ENCODE peak calls at places on chromosome 3, in four cellular contexts. One of them, this sample, is unnamed.

GRCh38 chr3:19221081-19221480 is 72.8 kb downstream of the KCNH8 start:
- DNase-seq in upper lobe of left lung: no peak
- DNase-seq in heart left ventricle: no peak
- DNase-seq in astrocyte of the spinal cord: no peak
- DNase-seq in this sample: no peak

GRCh38 chr3:53102601-53103147 is 27.6 kb downstream of the RFT1 start:
- DNase-seq in astrocyte of the spinal cord: no peak
- DNase-seq in heart left ventricle: no peak
- DNase-seq in upper lobe of left lung: no peak
- DNase-seq in this sample: no peak

GRCh38 chr3:101377796-101378195 is 57.4 kb upstream of the IMPG2 start:
- DNase-seq in upper lobe of left lung: no peak
- DNase-seq in astrocyte of the spinal cord: peak; percentile 27
- DNase-seq in heart left ventricle: no peak
- DNase-seq in this sample: no peak

GRCh38 chr3:187763850-187764648 is 18.8 kb upstream of the BCL6 start:
- DNase-seq in astrocyte of the spinal cord: no peak
- DNase-seq in upper lobe of left lung: no peak
- DNase-seq in heart left ventricle: no peak
- DNase-seq in this sample: no peak

GRCh38 chr3:107216229-107216628 is 161.0 kb upstream of the CCDC54 start:
- DNase-seq in astrocyte of the spinal cord: no peak
- DNase-seq in upper lobe of left lung: no peak
- DNase-seq in heart left ventricle: no peak
- DNase-seq in this sample: no peak

GRCh38 chr3:69967156-69967555 is 32.4 kb upstream of the SAMMSON start:
- DNase-seq in heart left ventricle: no peak
- DNase-seq in upper lobe of left lung: no peak
- DNase-seq in astrocyte of the spinal cord: no peak
- DNase-seq in this sample: no peak

GRCh38 chr3:133745981-133746721 is at the start of gene TF:
- DNase-seq in heart left ventricle: no peak
- DNase-seq in upper lobe of left lung: peak; percentile 76
- DNase-seq in astrocyte of the spinal cord: no peak
- DNase-seq in this sample: no peak

GRCh38 chr3:188000361-188000861 is 153.5 kb upstream of the LPP start:
- DNase-seq in heart left ventricle: no peak
- DNase-seq in upper lobe of left lung: no peak
- DNase-seq in astrocyte of the spinal cord: no peak
- DNase-seq in this sample: no peak

GRCh38 chr3:127959873-127960272 is 44.8 kb downstream of the KBTBD12 start:
- DNase-seq in astrocyte of the spinal cord: peak; percentile 40
- DNase-seq in upper lobe of left lung: no peak
- DNase-seq in heart left ventricle: peak; percentile 43
- DNase-seq in this sample: no peak

GRCh38 chr3:20327889-20328288 is 141.9 kb upstream of the SGO1 start:
- DNase-seq in upper lobe of left lung: no peak
- DNase-seq in astrocyte of the spinal cord: no peak
- DNase-seq in heart left ventricle: no peak
- DNase-seq in this sample: no peak

GRCh38 chr3:29026301-29026700 is 254.6 kb upstream of the RBMS3 start:
- DNase-seq in heart left ventricle: no peak
- DNase-seq in upper lobe of left lung: no peak
- DNase-seq in astrocyte of the spinal cord: no peak
- DNase-seq in this sample: no peak

GRCh38 chr3:24446032-24446431 is 48.6 kb downstream of the THRB start:
- DNase-seq in upper lobe of left lung: no peak
- DNase-seq in heart left ventricle: no peak
- DNase-seq in astrocyte of the spinal cord: no peak
- DNase-seq in this sample: no peak

GRCh38 chr3:42731476-42732195 is 29.0 kb upstream of the HHATL start:
- DNase-seq in astrocyte of the spinal cord: no peak
- DNase-seq in upper lobe of left lung: no peak
- DNase-seq in heart left ventricle: no peak
- DNase-seq in this sample: no peak

GRCh38 chr3:123143669-123144411 is 57.9 kb upstream of the SEC22A start:
- DNase-seq in astrocyte of the spinal cord: peak; percentile 15
- DNase-seq in heart left ventricle: no peak
- DNase-seq in upper lobe of left lung: no peak
- DNase-seq in this sample: peak; percentile 26

GRCh38 chr3:50242778-50243551 is 7.0 kb downstream of the GNAI2 start:
- DNase-seq in heart left ventricle: peak; percentile 86
- DNase-seq in astrocyte of the spinal cord: peak; percentile 55
- DNase-seq in upper lobe of left lung: no peak
- DNase-seq in this sample: no peak

DNA sequence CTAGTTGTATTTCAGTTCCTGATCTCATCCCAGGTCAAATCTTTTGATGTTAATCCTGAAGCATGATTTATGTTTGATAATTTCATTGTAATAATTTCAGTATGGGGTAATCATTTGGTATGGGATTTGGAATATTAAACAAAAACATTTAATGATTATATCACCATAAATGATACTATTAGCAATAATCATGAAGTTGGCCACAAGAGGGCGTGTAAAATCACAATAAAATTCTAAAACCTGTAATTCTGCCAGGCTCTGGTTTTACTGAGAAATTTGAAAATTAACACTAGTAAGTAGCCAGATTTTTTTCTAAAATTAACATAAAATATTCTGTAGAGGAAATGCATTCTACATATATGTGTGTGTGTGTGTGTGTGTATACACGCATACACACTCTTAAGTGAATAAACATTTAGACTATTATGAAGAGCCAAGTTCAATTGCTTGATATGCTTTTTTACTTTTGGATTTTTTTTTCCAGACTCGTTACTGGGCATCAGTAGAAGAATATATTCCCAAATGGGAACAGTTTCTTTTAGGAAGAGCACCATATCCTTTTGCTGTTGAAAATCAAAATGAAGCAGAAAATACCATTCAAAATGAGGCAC is 40.5 kb downstream of the FEZF2 start:
- DNase-seq in heart left ventricle: no peak
- DNase-seq in astrocyte of the spinal cord: peak; percentile 39
- DNase-seq in upper lobe of left lung: no peak
- DNase-seq in this sample: no peak
- TF ChIP-seq CTCF in heart left ventricle: peak; percentile 52
- TF ChIP-seq CTCF in astrocyte of the spinal cord: peak; percentile 47
- TF ChIP-seq CTCF in upper lobe of left lung: peak; percentile 34
- TF ChIP-seq CTCF in this sample: peak; percentile 33

DNA sequence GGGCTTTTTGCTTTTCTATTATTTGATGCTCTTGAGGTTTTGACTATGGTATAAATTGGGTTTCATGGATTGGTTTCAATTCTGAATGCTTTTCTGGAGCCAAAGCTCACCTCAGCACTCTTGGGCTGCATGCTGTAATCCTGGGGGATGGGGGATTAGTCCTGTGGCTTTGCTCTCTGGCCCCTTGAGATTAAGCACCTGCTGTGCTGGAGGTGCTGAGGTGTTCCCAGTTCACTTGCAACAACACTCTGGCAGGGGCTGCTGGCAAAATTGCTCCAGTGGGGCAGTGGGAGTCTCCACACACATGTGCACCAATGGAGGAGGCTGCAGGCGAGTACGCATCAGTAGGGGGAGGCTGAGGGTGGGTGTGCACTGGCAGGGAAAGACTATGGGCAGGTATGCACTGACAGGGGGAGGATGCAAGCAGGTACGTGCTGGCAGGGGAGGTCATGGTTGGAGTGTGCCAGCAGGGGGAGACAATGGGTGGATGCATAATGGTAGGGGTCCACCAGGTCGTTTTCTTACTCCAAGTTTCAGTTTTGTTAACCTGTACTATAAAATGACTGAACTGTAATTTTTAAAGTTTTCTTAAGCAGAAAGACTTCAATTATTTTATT is 489.2 kb downstream of the FGF12 start:
- DNase-seq in upper lobe of left lung: no peak
- DNase-seq in heart left ventricle: no peak
- DNase-seq in astrocyte of the spinal cord: no peak
- DNase-seq in this sample: no peak
- TF ChIP-seq CTCF in upper lobe of left lung: no peak
- TF ChIP-seq CTCF in heart left ventricle: no peak
- TF ChIP-seq CTCF in astrocyte of the spinal cord: peak; percentile 5
- TF ChIP-seq CTCF in this sample: no peak

DNA sequence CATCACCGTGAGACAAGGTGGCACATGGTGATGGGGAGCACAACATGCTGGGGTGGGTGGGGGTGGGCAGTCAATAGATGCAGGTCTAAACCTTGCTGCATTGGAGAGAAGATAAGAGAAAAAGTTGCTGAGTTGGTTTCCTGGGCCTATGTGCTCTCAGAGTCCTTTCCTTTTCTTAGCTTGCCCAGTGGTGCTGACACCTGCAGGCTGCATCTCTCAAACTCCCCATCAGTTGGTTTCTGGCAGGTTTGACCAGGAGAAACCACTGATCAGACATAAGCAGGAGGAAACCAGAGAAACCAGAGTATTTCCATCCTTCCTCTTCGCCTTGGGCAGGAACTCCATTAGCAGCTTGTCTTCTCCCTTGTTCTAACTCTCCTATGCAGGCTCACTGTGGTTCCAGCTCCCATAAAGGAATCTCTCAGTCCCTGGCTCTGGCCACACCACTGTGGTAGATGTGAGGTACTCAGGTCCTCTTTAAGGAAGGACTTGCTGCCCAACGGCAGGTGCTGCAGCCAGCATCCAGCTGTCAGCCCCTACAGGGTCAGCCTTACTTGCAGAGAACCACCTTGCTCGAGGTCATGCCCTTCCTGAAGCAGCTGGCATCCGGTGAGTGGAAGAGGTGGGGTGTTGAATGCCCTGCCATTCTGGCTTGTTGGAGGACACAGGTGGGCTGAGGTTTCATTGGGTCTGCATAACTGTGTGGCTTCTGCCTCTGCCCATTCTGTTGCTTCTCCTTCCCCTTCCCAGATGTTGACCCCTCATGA is 172.3 kb upstream of the ANKRD28 start:
- DNase-seq in upper lobe of left lung: no peak
- DNase-seq in heart left ventricle: no peak
- DNase-seq in astrocyte of the spinal cord: no peak
- DNase-seq in this sample: no peak
- TF ChIP-seq CTCF in upper lobe of left lung: no peak
- TF ChIP-seq CTCF in heart left ventricle: no peak
- TF ChIP-seq CTCF in astrocyte of the spinal cord: no peak
- TF ChIP-seq CTCF in this sample: no peak

GRCh38 chr3:11156026-11156410 is 1.7 kb downstream of the HRH1 start:
- DNase-seq in astrocyte of the spinal cord: no peak
- DNase-seq in heart left ventricle: no peak
- DNase-seq in upper lobe of left lung: no peak
- DNase-seq in this sample: peak; percentile 43

GRCh38 chr3:11157406-11157805 is 3.1 kb downstream of the HRH1 start:
- DNase-seq in upper lobe of left lung: no peak
- DNase-seq in astrocyte of the spinal cord: no peak
- DNase-seq in heart left ventricle: no peak
- DNase-seq in this sample: no peak

GRCh38 chr3:11154036-11154952 is at the start of gene HRH1:
- DNase-seq in astrocyte of the spinal cord: peak; percentile 40
- DNase-seq in heart left ventricle: peak; percentile 45
- DNase-seq in upper lobe of left lung: peak; percentile 88
- DNase-seq in this sample: peak; percentile 65

GRCh38 chr3:11154953-11155325 is 646 bp downstream of the HRH1 start:
- DNase-seq in astrocyte of the spinal cord: peak; percentile 48
- DNase-seq in upper lobe of left lung: peak; percentile 47
- DNase-seq in heart left ventricle: no peak
- DNase-seq in this sample: no peak

GRCh38 chr3:11155341-11156025 is 1.2 kb downstream of the HRH1 start:
- DNase-seq in upper lobe of left lung: no peak
- DNase-seq in astrocyte of the spinal cord: peak; percentile 88
- DNase-seq in heart left ventricle: peak; percentile 79
- DNase-seq in this sample: peak; percentile 83
- TF ChIP-seq CTCF in upper lobe of left lung: peak; percentile 60
- TF ChIP-seq CTCF in astrocyte of the spinal cord: peak; percentile 97
- TF ChIP-seq CTCF in heart left ventricle: peak; percentile 47
- TF ChIP-seq CTCF in this sample: peak; percentile 75

GRCh38 chr3:131543714-131544113 is 40.9 kb upstream of the MRPL3 start:
- DNase-seq in upper lobe of left lung: no peak
- DNase-seq in astrocyte of the spinal cord: peak; percentile 89
- DNase-seq in heart left ventricle: peak; percentile 87
- DNase-seq in this sample: no peak
- TF ChIP-seq CTCF in upper lobe of left lung: no peak
- TF ChIP-seq CTCF in astrocyte of the spinal cord: no peak
- TF ChIP-seq CTCF in heart left ventricle: no peak
- TF ChIP-seq CTCF in this sample: no peak

DNA sequence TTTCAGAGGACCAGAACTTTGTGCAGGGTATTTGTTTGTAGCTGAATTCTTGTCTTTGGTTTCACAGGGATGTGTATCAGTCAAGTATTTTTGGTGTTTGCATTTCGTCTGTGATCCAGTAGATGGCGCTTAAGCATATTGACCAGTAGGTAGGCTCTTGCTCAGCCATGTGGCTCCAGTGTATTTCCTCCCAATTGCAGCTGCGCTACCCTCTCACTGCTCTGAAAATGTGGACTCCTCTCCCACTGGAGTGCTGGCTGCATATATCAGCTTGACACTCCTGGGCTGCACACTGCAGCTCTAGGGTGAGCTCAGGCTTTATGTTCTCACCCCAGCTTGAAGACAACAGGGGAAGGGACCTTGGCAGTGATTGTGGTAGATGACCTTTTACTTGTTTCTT is 1264.3 kb upstream of the ALCAM start:
- DNase-seq in astrocyte of the spinal cord: peak; percentile 61
- DNase-seq in upper lobe of left lung: no peak
- DNase-seq in heart left ventricle: no peak
- DNase-seq in this sample: no peak
- TF ChIP-seq CTCF in astrocyte of the spinal cord: peak; percentile 70
- TF ChIP-seq CTCF in upper lobe of left lung: peak; percentile 35
- TF ChIP-seq CTCF in heart left ventricle: no peak
- TF ChIP-seq CTCF in this sample: no peak

GRCh38 chr3:109373933-109374332 is 36.6 kb upstream of the DPPA4 start:
- DNase-seq in upper lobe of left lung: no peak
- DNase-seq in astrocyte of the spinal cord: no peak
- DNase-seq in heart left ventricle: no peak
- DNase-seq in this sample: no peak

GRCh38 chr3:109372639-109373038 is 35.3 kb upstream of the DPPA4 start:
- DNase-seq in astrocyte of the spinal cord: no peak
- DNase-seq in heart left ventricle: no peak
- DNase-seq in upper lobe of left lung: no peak
- DNase-seq in this sample: no peak

GRCh38 chr3:109375975-109376374 is 38.6 kb upstream of the DPPA4 start:
- DNase-seq in heart left ventricle: no peak
- DNase-seq in upper lobe of left lung: no peak
- DNase-seq in astrocyte of the spinal cord: no peak
- DNase-seq in this sample: no peak
- TF ChIP-seq CTCF in heart left ventricle: no peak
- TF ChIP-seq CTCF in upper lobe of left lung: no peak
- TF ChIP-seq CTCF in astrocyte of the spinal cord: no peak
- TF ChIP-seq CTCF in this sample: no peak